ENCODE peak calls at places on chromosomes 11 and 22, in eight cellular contexts. One of them, this sample, is unnamed.

GRCh38 chr11:6468712-6469495 is 4.8 kb downstream of the TRIM3 start:
- DNase-seq in naive thymus-derived CD8-positive, alpha-beta T cell: no peak
- DNase-seq in GM03348: peak; percentile 53
- DNase-seq in astrocyte of the cerebellum: peak; percentile 46
- DNase-seq in heart left ventricle: peak; percentile 94
- DNase-seq in smooth muscle cell of the brain vasculature: peak; percentile 87
- DNase-seq in spleen: peak; percentile 87
- DNase-seq in foreskin fibroblast: peak; percentile 70
- DNase-seq in this sample: peak; percentile 39

GRCh38 chr11:24348908-24349307 is 147.9 kb upstream of the LUZP2 start:
- DNase-seq in heart left ventricle: no peak
- DNase-seq in astrocyte of the cerebellum: no peak
- DNase-seq in spleen: no peak
- DNase-seq in GM03348: no peak
- DNase-seq in naive thymus-derived CD8-positive, alpha-beta T cell: no peak
- DNase-seq in foreskin fibroblast: no peak
- DNase-seq in smooth muscle cell of the brain vasculature: no peak
- DNase-seq in this sample: no peak

GRCh38 chr11:33830903-33831648 is 56.8 kb upstream of the FBXO3 start:
- DNase-seq in GM03348: no peak
- DNase-seq in spleen: no peak
- DNase-seq in naive thymus-derived CD8-positive, alpha-beta T cell: no peak
- DNase-seq in astrocyte of the cerebellum: no peak
- DNase-seq in foreskin fibroblast: peak; percentile 45
- DNase-seq in smooth muscle cell of the brain vasculature: no peak
- DNase-seq in heart left ventricle: no peak
- DNase-seq in this sample: no peak

GRCh38 chr11:107293677-107294344 is 163.8 kb downstream of the CWF19L2 start:
- DNase-seq in GM03348: no peak
- DNase-seq in naive thymus-derived CD8-positive, alpha-beta T cell: no peak
- DNase-seq in spleen: no peak
- DNase-seq in heart left ventricle: no peak
- DNase-seq in astrocyte of the cerebellum: no peak
- DNase-seq in foreskin fibroblast: no peak
- DNase-seq in smooth muscle cell of the brain vasculature: no peak
- DNase-seq in this sample: no peak

GRCh38 chr11:63503492-63503891 is 2.4 kb upstream of the LGALS12 start:
- DNase-seq in heart left ventricle: no peak
- DNase-seq in naive thymus-derived CD8-positive, alpha-beta T cell: no peak
- DNase-seq in foreskin fibroblast: no peak
- DNase-seq in astrocyte of the cerebellum: no peak
- DNase-seq in spleen: no peak
- DNase-seq in GM03348: no peak
- DNase-seq in smooth muscle cell of the brain vasculature: no peak
- DNase-seq in this sample: no peak

GRCh38 chr11:94544582-94544831 is 786 bp downstream of the FUT4 start:
- DNase-seq in GM03348: peak; percentile 35
- DNase-seq in astrocyte of the cerebellum: no peak
- DNase-seq in foreskin fibroblast: peak; percentile 45
- DNase-seq in spleen: no peak
- DNase-seq in smooth muscle cell of the brain vasculature: no peak
- DNase-seq in naive thymus-derived CD8-positive, alpha-beta T cell: no peak
- DNase-seq in heart left ventricle: peak; percentile 15
- DNase-seq in this sample: no peak

GRCh38 chr11:12235549-12235944 is 125.2 kb downstream of the MICAL2 start:
- DNase-seq in smooth muscle cell of the brain vasculature: no peak
- DNase-seq in astrocyte of the cerebellum: no peak
- DNase-seq in heart left ventricle: no peak
- DNase-seq in spleen: no peak
- DNase-seq in GM03348: no peak
- DNase-seq in foreskin fibroblast: peak; percentile 42
- DNase-seq in naive thymus-derived CD8-positive, alpha-beta T cell: no peak
- DNase-seq in this sample: peak; percentile 24

GRCh38 chr22:37781434-37782059 is 26.2 kb upstream of the GCAT start:
- DNase-seq in astrocyte of the cerebellum: no peak
- DNase-seq in smooth muscle cell of the brain vasculature: no peak
- DNase-seq in GM03348: no peak
- DNase-seq in heart left ventricle: no peak
- DNase-seq in foreskin fibroblast: peak; percentile 60
- DNase-seq in naive thymus-derived CD8-positive, alpha-beta T cell: no peak
- DNase-seq in spleen: no peak
- DNase-seq in this sample: no peak

GRCh38 chr11:26579683-26580082 is 7.6 kb upstream of the MUC15 start:
- DNase-seq in heart left ventricle: no peak
- DNase-seq in smooth muscle cell of the brain vasculature: no peak
- DNase-seq in naive thymus-derived CD8-positive, alpha-beta T cell: no peak
- DNase-seq in astrocyte of the cerebellum: no peak
- DNase-seq in spleen: no peak
- DNase-seq in GM03348: no peak
- DNase-seq in foreskin fibroblast: peak; percentile 49
- DNase-seq in this sample: no peak

GRCh38 chr11:128771102-128771501 is 77.2 kb downstream of the FLI1 start:
- DNase-seq in astrocyte of the cerebellum: no peak
- DNase-seq in heart left ventricle: no peak
- DNase-seq in spleen: no peak
- DNase-seq in GM03348: no peak
- DNase-seq in naive thymus-derived CD8-positive, alpha-beta T cell: no peak
- DNase-seq in smooth muscle cell of the brain vasculature: no peak
- DNase-seq in foreskin fibroblast: no peak
- DNase-seq in this sample: no peak

GRCh38 chr11:9704037-9704436 is 40.2 kb downstream of the SWAP70 start:
- DNase-seq in naive thymus-derived CD8-positive, alpha-beta T cell: no peak
- DNase-seq in heart left ventricle: no peak
- DNase-seq in foreskin fibroblast: no peak
- DNase-seq in spleen: no peak
- DNase-seq in astrocyte of the cerebellum: no peak
- DNase-seq in smooth muscle cell of the brain vasculature: no peak
- DNase-seq in GM03348: no peak
- DNase-seq in this sample: no peak

GRCh38 chr11:86072211-86072610 is 3.3 kb upstream of the PICALM start:
- DNase-seq in naive thymus-derived CD8-positive, alpha-beta T cell: no peak
- DNase-seq in spleen: no peak
- DNase-seq in smooth muscle cell of the brain vasculature: no peak
- DNase-seq in foreskin fibroblast: no peak
- DNase-seq in astrocyte of the cerebellum: no peak
- DNase-seq in GM03348: no peak
- DNase-seq in heart left ventricle: no peak
- DNase-seq in this sample: no peak

GRCh38 chr11:44628730-44629361 is 63.4 kb downstream of the CD82 start:
- DNase-seq in heart left ventricle: no peak
- DNase-seq in astrocyte of the cerebellum: no peak
- DNase-seq in GM03348: peak; percentile 1
- DNase-seq in foreskin fibroblast: no peak
- DNase-seq in spleen: no peak
- DNase-seq in naive thymus-derived CD8-positive, alpha-beta T cell: no peak
- DNase-seq in smooth muscle cell of the brain vasculature: no peak
- DNase-seq in this sample: no peak

GRCh38 chr11:104320956-104321355 is 157.0 kb upstream of the PDGFD start:
- DNase-seq in smooth muscle cell of the brain vasculature: no peak
- DNase-seq in spleen: no peak
- DNase-seq in foreskin fibroblast: no peak
- DNase-seq in naive thymus-derived CD8-positive, alpha-beta T cell: no peak
- DNase-seq in heart left ventricle: no peak
- DNase-seq in GM03348: no peak
- DNase-seq in astrocyte of the cerebellum: no peak
- DNase-seq in this sample: no peak

GRCh38 chr11:68751331-68751856 is at the start of gene TESMIN:
- DNase-seq in heart left ventricle: peak; percentile 79
- DNase-seq in foreskin fibroblast: peak; percentile 87
- DNase-seq in naive thymus-derived CD8-positive, alpha-beta T cell: peak; percentile 89
- DNase-seq in spleen: peak; percentile 99
- DNase-seq in GM03348: peak; percentile 91
- DNase-seq in astrocyte of the cerebellum: no peak
- DNase-seq in smooth muscle cell of the brain vasculature: no peak
- DNase-seq in this sample: peak; percentile 96

GRCh38 chr11:2799881-2800654 is 85.5 kb downstream of the CDKN1C start:
- DNase-seq in smooth muscle cell of the brain vasculature: no peak
- DNase-seq in astrocyte of the cerebellum: no peak
- DNase-seq in foreskin fibroblast: no peak
- DNase-seq in GM03348: no peak
- DNase-seq in spleen: peak; percentile 61
- DNase-seq in naive thymus-derived CD8-positive, alpha-beta T cell: no peak
- DNase-seq in heart left ventricle: peak; percentile 5
- DNase-seq in this sample: no peak

GRCh38 chr11:124793466-124794278 is 6.5 kb downstream of the MSANTD2 start:
- DNase-seq in GM03348: peak; percentile 52
- DNase-seq in foreskin fibroblast: peak; percentile 69
- DNase-seq in smooth muscle cell of the brain vasculature: no peak
- DNase-seq in spleen: no peak
- DNase-seq in naive thymus-derived CD8-positive, alpha-beta T cell: peak; percentile 15
- DNase-seq in astrocyte of the cerebellum: peak; percentile 23
- DNase-seq in heart left ventricle: no peak
- DNase-seq in this sample: no peak